ENCODE peak calls at places on chromosomes 1 and 21, in six cellular contexts. Z is fibroblast of lung; G is ovary; W is tibial artery; L is breast epithelium; Y is CD8-positive, alpha-beta T cell. R is an unnamed sample.
A peak's percentile ranks its signal among the peaks of the same experiment; 100 is the strongest.

GRCh38 chr1:109133815-109134214 is 19.9 kb downstream of the ELAPOR1 start:
- DNase-seq in Z (no peak), G (no peak), W (no peak), L (peak; percentile 58), Y (no peak), R (no peak)

GRCh38 chr1:183970516-183971300 is 66.8 kb downstream of the COLGALT2 start:
- DNase-seq in Z (no peak), G (no peak), W (no peak), L (no peak), Y (no peak), R (no peak)

GRCh38 chr21:17660862-17661261 is 48.2 kb upstream of the BTG3 start:
- DNase-seq in Z (no peak), G (no peak), W (no peak), L (no peak), Y (no peak), R (no peak)

GRCh38 chr1:53732409-53732808 is 6.6 kb downstream of the GLIS1 start:
- DNase-seq in Z (peak; percentile 15), G (no peak), W (no peak), L (no peak), Y (no peak), R (no peak)

GRCh38 chr1:17233675-17234074 is 15.2 kb upstream of the PADI3 start:
- DNase-seq in Z (peak; percentile 66), G (peak; percentile 25), W (no peak), L (peak; percentile 91), Y (no peak), R (no peak)

GRCh38 chr21:21828130-21828529 is 829.9 kb downstream of the NCAM2 start:
- DNase-seq in Z (no peak), G (no peak), W (no peak), L (no peak), Y (no peak), R (no peak)

GRCh38 chr1:212561501-212561931 is 47.0 kb upstream of the ATF3 start:
- DNase-seq in Z (peak; percentile 48), G (no peak), W (peak; percentile 86), L (no peak), Y (no peak), R (peak; percentile 86)

GRCh38 chr1:117093870-117094621 is 27.5 kb downstream of the TRIM45 start:
- DNase-seq in Z (peak; percentile 50), G (no peak), W (no peak), L (no peak), Y (no peak), R (no peak)

GRCh38 chr21:26389971-26390641 is 183.0 kb downstream of the CYYR1 start:
- DNase-seq in Z (peak; percentile 20), G (no peak), W (no peak), L (no peak), Y (no peak), R (no peak)

GRCh38 chr1:247407180-247407616 is 8.8 kb upstream of the NLRP3 start:
- DNase-seq in Z (no peak), G (no peak), W (no peak), L (no peak), Y (peak; percentile 27), R (no peak)

GRCh38 chr1:77824083-77824482 is 44.6 kb downstream of the MIGA1 start:
- DNase-seq in Z (peak; percentile 57), G (no peak), W (no peak), L (no peak), Y (no peak), R (no peak)

GRCh38 chr1:40416709-40417108 is 33.6 kb upstream of the ZFP69B start:
- DNase-seq in Z (no peak), G (no peak), W (no peak), L (no peak), Y (no peak), R (no peak)

GRCh38 chr1:200872446-200873115 is at the start of gene GPR25:
- DNase-seq in Z (no peak), G (no peak), W (no peak), L (no peak), Y (no peak), R (no peak)

GRCh38 chr21:43958364-43959158 is 53.5 kb upstream of the TRAPPC10 start:
- DNase-seq in Z (no peak), G (no peak), W (no peak), L (no peak), Y (no peak), R (no peak)

GRCh38 chr1:93715529-93716126 is 34.0 kb upstream of the BCAR3 start:
- DNase-seq in Z (peak; percentile 36), G (no peak), W (no peak), L (no peak), Y (no peak), R (no peak)

DNA sequence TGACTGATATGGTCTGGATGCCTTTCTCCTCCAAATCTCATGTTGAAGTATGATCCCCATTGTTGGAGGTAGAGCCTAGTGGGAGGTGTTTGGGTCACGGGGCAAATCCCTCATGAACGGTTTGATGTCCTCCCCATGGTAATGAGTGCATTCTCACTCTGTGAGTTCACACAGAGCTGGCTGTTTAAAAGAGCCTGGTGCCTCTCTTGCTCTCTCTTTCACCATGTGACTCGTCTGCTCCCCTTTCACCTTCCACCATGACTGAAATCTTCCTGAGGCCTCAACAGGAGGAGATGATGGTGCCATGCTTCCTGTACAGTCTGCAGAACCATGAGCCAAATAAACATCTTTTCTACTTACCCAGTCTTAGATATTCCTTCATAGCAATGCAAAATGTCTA is 30.2 kb downstream of the ALDH9A1 start:
- DNase-seq in Z (no peak), G (no peak), W (no peak), L (no peak), Y (no peak), R (no peak)
- H3K4me3 ChIP-seq in Z (no peak overlapping the region), G (no peak overlapping the region), W (no peak overlapping the region), L (no peak overlapping the region), Y (no peak overlapping the region), R (no peak overlapping the region)

GRCh38 chr1:206471415-206471801 is 1.1 kb downstream of the IKBKE start:
- DNase-seq in Z (no peak), G (no peak), W (no peak), L (no peak), Y (no peak), R (no peak)

GRCh38 chr1:206469411-206469932 is 804 bp upstream of the IKBKE start:
- DNase-seq in Z (no peak), G (no peak), W (no peak), L (no peak), Y (no peak), R (no peak)

GRCh38 chr1:206468571-206468970 is 1.7 kb upstream of the IKBKE start:
- DNase-seq in Z (no peak), G (no peak), W (no peak), L (no peak), Y (no peak), R (no peak)

GRCh38 chr1:206470692-206471414 is 577 bp downstream of the IKBKE start:
- DNase-seq in Z (peak; percentile 61), G (no peak), W (no peak), L (no peak), Y (no peak), R (no peak)

GRCh38 chr1:206469933-206470691 is at the start of gene IKBKE:
- DNase-seq in Z (peak; percentile 79), G (peak; percentile 46), W (peak; percentile 78), L (peak; percentile 45), Y (no peak), R (no peak)
- H3K27ac ChIP-seq in Z (peak within 1 kb of the TSS; percentile 21), G (no peak within 1 kb of the TSS), W (peak within 1 kb of the TSS; percentile 48), L (peak within 1 kb of the TSS; percentile 67), Y (peak within 1 kb of the TSS; percentile 53), R (peak within 1 kb of the TSS; percentile 62)

GRCh38 chr1:32818804-32819541 is 1.5 kb downstream of the S100PBP start:
- DNase-seq in Z (no peak), G (no peak), W (no peak), L (no peak), Y (no peak), R (no peak)

GRCh38 chr1:32817815-32818786 is 648 bp downstream of the S100PBP start:
- DNase-seq in Z (peak; percentile 40), G (peak; percentile 78), W (peak; percentile 91), L (peak; percentile 63), Y (no peak), R (peak; percentile 88)

GRCh38 chr1:32813941-32814739 is 3.0 kb downstream of the YARS1 start:
- DNase-seq in Z (peak; percentile 62), G (no peak), W (no peak), L (no peak), Y (no peak), R (no peak)

GRCh38 chr1:32816676-32817158 is 441 bp downstream of the YARS1 start:
- DNase-seq in Z (peak; percentile 44), G (no peak), W (no peak), L (no peak), Y (no peak), R (no peak)

DNA sequence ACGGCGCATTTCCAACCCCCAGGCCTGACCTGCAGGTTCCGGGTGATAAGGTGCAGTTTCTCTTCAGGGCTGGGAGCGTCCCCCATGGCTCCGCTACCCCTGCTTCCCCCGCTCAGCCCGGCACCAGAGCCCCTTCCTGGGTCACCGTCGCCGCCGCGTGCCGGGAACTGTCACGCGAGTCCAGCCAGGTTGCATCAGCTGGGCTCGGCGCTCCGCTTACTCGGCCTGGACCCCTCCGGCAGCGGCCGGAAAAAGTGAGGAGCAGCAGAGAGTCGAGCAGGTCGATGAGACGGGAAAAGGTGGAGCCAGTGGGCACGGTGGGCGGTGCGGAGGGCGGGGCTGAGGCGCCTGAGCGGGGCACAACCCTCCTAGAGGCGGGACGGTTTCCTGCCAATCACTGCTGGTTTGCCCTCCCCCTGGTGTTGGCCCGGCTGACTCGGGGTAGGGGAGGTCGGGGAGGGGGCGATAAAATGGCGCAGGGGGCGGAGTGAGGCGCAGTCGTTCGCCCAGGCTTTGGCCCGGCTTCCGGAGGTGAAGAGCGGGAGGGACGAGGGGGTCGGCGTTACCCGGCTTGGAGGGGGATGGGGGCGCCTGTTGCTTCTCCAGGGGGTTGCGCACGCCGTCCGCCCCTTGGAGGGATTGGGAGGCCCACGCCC is at the start of the genes S100PBP and YARS1:
- DNase-seq in Z (peak; percentile 97), G (peak; percentile 100), W (peak; percentile 100), L (peak; percentile 99), Y (peak; percentile 100), R (peak; percentile 100)
- TF ChIP-seq CTCF in Z (no peak), G (no peak), W (no peak), L (peak; percentile 8), Y (no peak), R (no peak)

DNA sequence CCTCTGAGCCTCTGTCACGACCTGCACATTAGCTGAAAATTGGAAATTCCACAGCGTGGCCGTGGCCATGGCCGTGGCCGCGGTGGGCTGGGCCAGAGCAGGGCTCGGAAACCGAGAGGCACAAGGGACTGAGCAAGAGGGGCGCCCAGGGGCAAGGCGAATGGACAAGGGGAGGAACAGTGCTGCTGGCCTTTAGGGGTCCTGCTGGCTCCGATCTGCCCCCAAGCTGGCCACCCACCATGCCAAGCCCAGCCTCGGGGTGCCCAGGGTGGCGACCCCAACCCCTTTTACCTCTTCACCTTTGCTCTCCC is 75.0 kb downstream of the TAS1R2 start:
- DNase-seq in Z (no peak), G (no peak), W (no peak), L (no peak), Y (no peak), R (no peak)
- H3K4me3 ChIP-seq in Z (no peak overlapping the region), G (no peak overlapping the region), W (no peak overlapping the region), L (no peak overlapping the region), Y (no peak overlapping the region), R (no peak overlapping the region)